ENCODE peak calls at places on chromosomes 13 and 19, in four cellular contexts. One of them, this sample, is unnamed.
A peak's percentile ranks its signal among the peaks of the same experiment; 100 is the strongest.

GRCh38 chr13:29594710-29595379 is 643 bp downstream of the SLC7A1 start:
- DNase-seq in GM12865: peak; percentile 71
- DNase-seq in CD4-positive, alpha-beta T cell: peak; percentile 20
- DNase-seq in WTC11: no peak
- DNase-seq in this sample: peak; percentile 39

GRCh38 chr13:94968757-94969086 is 256.4 kb upstream of the SOX21 start:
- DNase-seq in CD4-positive, alpha-beta T cell: no peak
- DNase-seq in WTC11: no peak
- DNase-seq in GM12865: no peak
- DNase-seq in this sample: no peak

GRCh38 chr13:19984430-19985218 is 26.1 kb downstream of the ZMYM2 start:
- DNase-seq in CD4-positive, alpha-beta T cell: no peak
- DNase-seq in WTC11: no peak
- DNase-seq in GM12865: peak; percentile 74
- DNase-seq in this sample: no peak

GRCh38 chr13:114032121-114032799 is 58.4 kb upstream of the C13orf46 start:
- DNase-seq in WTC11: no peak
- DNase-seq in CD4-positive, alpha-beta T cell: no peak
- DNase-seq in GM12865: no peak
- DNase-seq in this sample: no peak

GRCh38 chr19:55464669-55465068 is at the start of gene C19orf85:
- DNase-seq in CD4-positive, alpha-beta T cell: no peak
- DNase-seq in WTC11: peak; percentile 41
- DNase-seq in GM12865: no peak
- DNase-seq in this sample: no peak

GRCh38 chr19:16645140-16645539 is 14.8 kb downstream of the SMIM7 start:
- DNase-seq in CD4-positive, alpha-beta T cell: no peak
- DNase-seq in WTC11: no peak
- DNase-seq in GM12865: no peak
- DNase-seq in this sample: no peak

GRCh38 chr13:110170020-110170790 is 136.8 kb downstream of the COL4A1 start:
- DNase-seq in WTC11: no peak
- DNase-seq in CD4-positive, alpha-beta T cell: no peak
- DNase-seq in GM12865: no peak
- DNase-seq in this sample: no peak

GRCh38 chr13:98496239-98496668 is 80.7 kb downstream of the STK24 start:
- DNase-seq in WTC11: no peak
- DNase-seq in CD4-positive, alpha-beta T cell: no peak
- DNase-seq in GM12865: no peak
- DNase-seq in this sample: no peak

GRCh38 chr13:54210397-54211050 is 1181.9 kb downstream of the OLFM4 start:
- DNase-seq in GM12865: no peak
- DNase-seq in WTC11: no peak
- DNase-seq in CD4-positive, alpha-beta T cell: no peak
- DNase-seq in this sample: no peak

GRCh38 chr19:43316591-43317319 is 36.7 kb upstream of the CD177 start:
- DNase-seq in CD4-positive, alpha-beta T cell: no peak
- DNase-seq in WTC11: peak; percentile 81
- DNase-seq in GM12865: peak; percentile 23
- DNase-seq in this sample: no peak
- TF ChIP-seq CTCF in CD4-positive, alpha-beta T cell: no peak
- TF ChIP-seq CTCF in WTC11: peak; percentile 32
- TF ChIP-seq CTCF in GM12865: peak; percentile 20
- TF ChIP-seq CTCF in this sample: no peak

DNA sequence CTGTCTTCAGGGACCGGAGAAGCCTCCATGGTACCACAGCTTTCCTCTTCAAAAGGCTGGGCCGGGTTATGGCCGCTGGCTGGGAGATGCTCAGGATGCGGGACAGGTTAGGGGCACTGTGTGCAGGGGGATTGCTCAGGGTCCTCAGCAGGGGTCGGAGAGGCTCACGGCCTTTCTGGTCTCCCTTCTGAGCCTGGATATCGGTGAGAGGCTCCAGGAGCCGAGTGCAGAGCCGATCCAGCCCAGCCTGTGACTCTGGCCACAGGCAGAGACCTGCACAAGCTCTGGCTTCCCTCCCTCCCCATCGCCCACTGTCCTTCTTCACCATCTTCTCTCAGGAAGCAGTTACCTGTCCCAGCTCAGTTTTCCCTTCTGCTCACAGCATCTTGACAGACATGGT is 306.0 kb downstream of the ZNF536 start:
- DNase-seq in GM12865: no peak
- DNase-seq in CD4-positive, alpha-beta T cell: no peak
- DNase-seq in WTC11: no peak
- DNase-seq in this sample: no peak
- TF ChIP-seq CTCF in GM12865: no peak
- TF ChIP-seq CTCF in CD4-positive, alpha-beta T cell: no peak
- TF ChIP-seq CTCF in WTC11: no peak
- TF ChIP-seq CTCF in this sample: no peak

GRCh38 chr19:13091400-13092161 is 11.1 kb downstream of the LYL1 start:
- DNase-seq in CD4-positive, alpha-beta T cell: no peak
- DNase-seq in GM12865: no peak
- DNase-seq in WTC11: peak; percentile 55
- DNase-seq in this sample: no peak

GRCh38 chr19:13090511-13091231 is 12.0 kb downstream of the LYL1 start:
- DNase-seq in GM12865: no peak
- DNase-seq in WTC11: no peak
- DNase-seq in CD4-positive, alpha-beta T cell: no peak
- DNase-seq in this sample: no peak

GRCh38 chr19:13093407-13094284 is 9.0 kb downstream of the LYL1 start:
- DNase-seq in WTC11: peak; percentile 84
- DNase-seq in CD4-positive, alpha-beta T cell: peak; percentile 74
- DNase-seq in GM12865: peak; percentile 87
- DNase-seq in this sample: peak; percentile 83

GRCh38 chr19:13092608-13093260 is 9.9 kb downstream of the LYL1 start:
- DNase-seq in GM12865: no peak
- DNase-seq in CD4-positive, alpha-beta T cell: no peak
- DNase-seq in WTC11: no peak
- DNase-seq in this sample: no peak

DNA sequence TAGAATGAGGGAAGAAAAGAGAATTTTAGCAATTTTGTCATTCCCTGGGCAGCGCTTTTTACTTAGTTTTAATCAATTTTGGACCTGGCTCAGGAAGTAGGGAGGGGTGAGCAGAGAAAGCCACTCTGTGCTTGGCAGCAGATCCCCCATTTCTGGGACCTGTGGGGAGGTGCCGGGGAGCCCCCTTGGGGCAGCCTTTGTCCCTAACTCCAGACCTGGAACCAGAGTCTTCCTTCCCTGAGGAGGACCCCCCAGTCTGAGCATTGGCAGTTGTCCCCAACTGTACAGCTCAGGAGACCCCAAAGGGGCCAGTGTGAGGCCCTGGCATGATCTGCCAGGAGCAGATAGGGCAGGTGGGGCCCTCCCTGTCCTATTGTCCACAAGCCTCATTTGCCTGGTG is 10.5 kb downstream of the LYL1 start:
- DNase-seq in CD4-positive, alpha-beta T cell: no peak
- DNase-seq in WTC11: no peak
- DNase-seq in GM12865: no peak
- DNase-seq in this sample: no peak
- TF ChIP-seq CTCF in CD4-positive, alpha-beta T cell: no peak
- TF ChIP-seq CTCF in WTC11: no peak
- TF ChIP-seq CTCF in GM12865: no peak
- TF ChIP-seq CTCF in this sample: no peak

DNA sequence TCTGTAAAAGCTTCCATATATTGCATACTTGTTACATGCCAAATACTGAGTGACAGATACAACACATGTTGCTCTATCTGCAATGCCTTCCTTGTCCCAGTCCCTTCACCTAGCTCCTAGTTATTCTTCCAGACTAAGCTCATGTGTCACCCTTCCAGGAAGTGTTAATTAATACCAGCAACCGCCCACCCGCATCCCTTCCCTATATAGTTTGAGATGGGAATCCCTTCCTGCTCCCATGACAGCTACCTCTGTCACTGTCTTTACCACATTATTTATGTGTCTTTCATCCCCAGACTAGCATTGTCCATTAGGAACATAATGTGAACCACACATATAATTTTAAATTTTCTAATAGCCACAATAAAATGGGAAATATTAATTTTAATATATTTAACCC is 49.5 kb upstream of the FRY start:
- DNase-seq in CD4-positive, alpha-beta T cell: no peak
- DNase-seq in GM12865: no peak
- DNase-seq in WTC11: no peak
- DNase-seq in this sample: no peak
- TF ChIP-seq CTCF in CD4-positive, alpha-beta T cell: no peak
- TF ChIP-seq CTCF in GM12865: no peak
- TF ChIP-seq CTCF in WTC11: no peak
- TF ChIP-seq CTCF in this sample: no peak

GRCh38 chr19:46349311-46349993 is 2.6 kb downstream of the PPP5C start:
- DNase-seq in CD4-positive, alpha-beta T cell: no peak
- DNase-seq in GM12865: peak; percentile 57
- DNase-seq in WTC11: no peak
- DNase-seq in this sample: no peak

GRCh38 chr19:46345157-46345556 is 1.7 kb upstream of the PPP5C start:
- DNase-seq in CD4-positive, alpha-beta T cell: no peak
- DNase-seq in GM12865: no peak
- DNase-seq in WTC11: no peak
- DNase-seq in this sample: no peak

GRCh38 chr19:46347985-46348384 is 1.1 kb downstream of the PPP5C start:
- DNase-seq in GM12865: no peak
- DNase-seq in WTC11: no peak
- DNase-seq in CD4-positive, alpha-beta T cell: no peak
- DNase-seq in this sample: no peak

GRCh38 chr19:46346821-46347571 is at the start of gene PPP5C:
- DNase-seq in WTC11: peak; percentile 92
- DNase-seq in CD4-positive, alpha-beta T cell: peak; percentile 67
- DNase-seq in GM12865: peak; percentile 97
- DNase-seq in this sample: peak; percentile 96

GRCh38 chr19:46347572-46347883 is 641 bp downstream of the PPP5C start:
- DNase-seq in CD4-positive, alpha-beta T cell: no peak
- DNase-seq in WTC11: no peak
- DNase-seq in GM12865: no peak
- DNase-seq in this sample: no peak
- TF ChIP-seq CTCF in CD4-positive, alpha-beta T cell: no peak
- TF ChIP-seq CTCF in WTC11: peak; percentile 7
- TF ChIP-seq CTCF in GM12865: no peak
- TF ChIP-seq CTCF in this sample: peak; percentile 42

DNA sequence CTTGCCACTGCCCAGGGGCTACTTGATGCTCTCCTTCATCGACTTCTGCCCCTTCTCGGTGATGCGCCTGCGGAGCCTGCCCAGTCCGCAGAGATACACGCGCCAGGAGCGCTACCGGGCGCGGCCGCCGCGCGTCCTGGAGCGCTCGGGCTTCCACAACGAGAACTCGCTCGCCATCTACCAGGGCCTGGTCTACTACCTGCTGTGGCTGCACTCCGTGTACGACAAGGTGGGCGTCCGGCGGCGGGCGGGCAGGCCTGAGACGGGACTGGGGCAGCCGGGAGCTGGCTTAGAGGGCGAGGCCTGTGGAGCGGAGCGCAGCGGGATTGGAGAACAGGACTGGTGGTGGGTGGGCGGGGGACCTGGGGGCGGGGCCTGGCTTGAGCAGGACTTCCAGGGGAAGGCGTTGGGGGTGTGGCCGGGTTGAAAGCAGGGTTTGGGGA is 12.7 kb upstream of the PSMD8 start:
- DNase-seq in GM12865: peak; percentile 80
- DNase-seq in CD4-positive, alpha-beta T cell: peak; percentile 25
- DNase-seq in WTC11: peak; percentile 94
- DNase-seq in this sample: peak; percentile 77
- TF ChIP-seq CTCF in GM12865: no peak
- TF ChIP-seq CTCF in CD4-positive, alpha-beta T cell: no peak
- TF ChIP-seq CTCF in WTC11: no peak
- TF ChIP-seq CTCF in this sample: no peak

DNA sequence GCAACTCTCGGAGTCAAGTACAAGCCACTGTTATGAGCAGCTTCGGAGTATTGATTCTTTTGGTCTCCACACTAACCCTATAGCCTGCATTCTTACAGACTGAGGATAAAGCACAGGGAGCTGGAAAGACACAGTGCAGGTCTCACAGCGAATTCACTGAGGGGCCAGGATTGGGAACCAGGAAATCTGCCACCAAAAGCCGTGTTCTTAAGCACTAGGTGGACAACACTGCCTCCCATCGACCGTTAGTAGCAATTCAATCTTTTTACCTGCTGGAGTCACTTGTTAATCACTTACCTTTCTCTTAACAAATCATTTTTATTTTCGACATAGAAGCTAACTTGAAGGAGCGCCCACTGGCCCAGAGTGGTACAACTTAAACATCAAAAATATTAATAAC is 6.3 kb downstream of the PMIS2 start:
- DNase-seq in GM12865: peak; percentile 76
- DNase-seq in WTC11: peak; percentile 40
- DNase-seq in CD4-positive, alpha-beta T cell: no peak
- DNase-seq in this sample: peak; percentile 16
- TF ChIP-seq CTCF in GM12865: peak; percentile 68
- TF ChIP-seq CTCF in WTC11: peak; percentile 43
- TF ChIP-seq CTCF in CD4-positive, alpha-beta T cell: peak; percentile 59
- TF ChIP-seq CTCF in this sample: no peak

GRCh38 chr13:50654341-50654740 is 189.2 kb downstream of the DLEU7 start:
- DNase-seq in GM12865: no peak
- DNase-seq in CD4-positive, alpha-beta T cell: no peak
- DNase-seq in WTC11: no peak
- DNase-seq in this sample: no peak

GRCh38 chr13:50651916-50652315 is 191.6 kb downstream of the DLEU7 start:
- DNase-seq in CD4-positive, alpha-beta T cell: no peak
- DNase-seq in GM12865: no peak
- DNase-seq in WTC11: no peak
- DNase-seq in this sample: no peak

GRCh38 chr13:50646070-50646469 is 197.4 kb downstream of the DLEU7 start:
- DNase-seq in WTC11: no peak
- DNase-seq in CD4-positive, alpha-beta T cell: no peak
- DNase-seq in GM12865: no peak
- DNase-seq in this sample: no peak

GRCh38 chr13:50650478-50650877 is 193.0 kb downstream of the DLEU7 start:
- DNase-seq in WTC11: no peak
- DNase-seq in GM12865: peak; percentile 3
- DNase-seq in CD4-positive, alpha-beta T cell: no peak
- DNase-seq in this sample: no peak

GRCh38 chr13:50650936-50651638 is 192.4 kb downstream of the DLEU7 start:
- DNase-seq in CD4-positive, alpha-beta T cell: no peak
- DNase-seq in WTC11: no peak
- DNase-seq in GM12865: peak; percentile 3
- DNase-seq in this sample: no peak
- TF ChIP-seq CTCF in CD4-positive, alpha-beta T cell: no peak
- TF ChIP-seq CTCF in WTC11: no peak
- TF ChIP-seq CTCF in GM12865: no peak
- TF ChIP-seq CTCF in this sample: no peak